ENCODE peak calls at places on chromosomes 6 and 20, in ten cellular contexts. One of them, this sample, is unnamed.

GRCh38 chr6:146673069-146673468 is 74.3 kb downstream of the ADGB start:
- DNase-seq in mesothelial cell of epicardium: no peak
- DNase-seq in HCEC 1CT: no peak
- DNase-seq in non-pigmented ciliary epithelial cell: no peak
- DNase-seq in dorsolateral prefrontal cortex: no peak
- DNase-seq in ACHN: no peak
- DNase-seq in brain microvascular endothelial cell: no peak
- DNase-seq in cardiac septum: no peak
- DNase-seq in mesendoderm: no peak
- DNase-seq in NCI-H1048: no peak
- DNase-seq in this sample: no peak

GRCh38 chr6:105193647-105194046 is 13.8 kb upstream of the POPDC3 start:
- DNase-seq in mesothelial cell of epicardium: no peak
- DNase-seq in HCEC 1CT: peak; percentile 83
- DNase-seq in non-pigmented ciliary epithelial cell: no peak
- DNase-seq in dorsolateral prefrontal cortex: no peak
- DNase-seq in ACHN: no peak
- DNase-seq in brain microvascular endothelial cell: no peak
- DNase-seq in cardiac septum: no peak
- DNase-seq in mesendoderm: no peak
- DNase-seq in NCI-H1048: no peak
- DNase-seq in this sample: no peak

GRCh38 chr6:71460933-71461332 is 172.3 kb downstream of the OGFRL1 start:
- DNase-seq in mesothelial cell of epicardium: no peak
- DNase-seq in HCEC 1CT: peak; percentile 79
- DNase-seq in non-pigmented ciliary epithelial cell: peak; percentile 52
- DNase-seq in dorsolateral prefrontal cortex: no peak
- DNase-seq in ACHN: no peak
- DNase-seq in brain microvascular endothelial cell: no peak
- DNase-seq in cardiac septum: no peak
- DNase-seq in mesendoderm: no peak
- DNase-seq in NCI-H1048: no peak
- DNase-seq in this sample: no peak

GRCh38 chr20:8183526-8183925 is 51.5 kb downstream of the PLCB1 start:
- DNase-seq in mesothelial cell of epicardium: no peak
- DNase-seq in HCEC 1CT: peak; percentile 67
- DNase-seq in non-pigmented ciliary epithelial cell: no peak
- DNase-seq in dorsolateral prefrontal cortex: no peak
- DNase-seq in ACHN: no peak
- DNase-seq in brain microvascular endothelial cell: peak; percentile 18
- DNase-seq in cardiac septum: no peak
- DNase-seq in mesendoderm: no peak
- DNase-seq in NCI-H1048: no peak
- DNase-seq in this sample: no peak

GRCh38 chr20:2149507-2149906 is 47.9 kb downstream of the STK35 start:
- DNase-seq in mesothelial cell of epicardium: no peak
- DNase-seq in HCEC 1CT: peak; percentile 27
- DNase-seq in non-pigmented ciliary epithelial cell: no peak
- DNase-seq in dorsolateral prefrontal cortex: no peak
- DNase-seq in ACHN: no peak
- DNase-seq in brain microvascular endothelial cell: no peak
- DNase-seq in cardiac septum: no peak
- DNase-seq in mesendoderm: no peak
- DNase-seq in NCI-H1048: no peak
- DNase-seq in this sample: no peak

GRCh38 chr6:57109905-57110304 is 19.9 kb downstream of the ZNF451 start:
- DNase-seq in mesothelial cell of epicardium: no peak
- DNase-seq in HCEC 1CT: no peak
- DNase-seq in non-pigmented ciliary epithelial cell: no peak
- DNase-seq in dorsolateral prefrontal cortex: no peak
- DNase-seq in ACHN: no peak
- DNase-seq in brain microvascular endothelial cell: no peak
- DNase-seq in cardiac septum: no peak
- DNase-seq in mesendoderm: no peak
- DNase-seq in NCI-H1048: no peak
- DNase-seq in this sample: no peak

GRCh38 chr6:13484138-13484708 is 3.2 kb downstream of the GFOD1 start:
- DNase-seq in mesothelial cell of epicardium: no peak
- DNase-seq in HCEC 1CT: no peak
- DNase-seq in non-pigmented ciliary epithelial cell: no peak
- DNase-seq in dorsolateral prefrontal cortex: no peak
- DNase-seq in ACHN: no peak
- DNase-seq in brain microvascular endothelial cell: no peak
- DNase-seq in cardiac septum: no peak
- DNase-seq in mesendoderm: no peak
- DNase-seq in NCI-H1048: no peak
- DNase-seq in this sample: no peak

GRCh38 chr6:75296811-75297779 is 12.5 kb upstream of the TMEM30A start:
- DNase-seq in mesothelial cell of epicardium: no peak
- DNase-seq in HCEC 1CT: peak; percentile 46
- DNase-seq in non-pigmented ciliary epithelial cell: no peak
- DNase-seq in dorsolateral prefrontal cortex: no peak
- DNase-seq in ACHN: peak; percentile 61
- DNase-seq in brain microvascular endothelial cell: no peak
- DNase-seq in cardiac septum: no peak
- DNase-seq in mesendoderm: peak; percentile 76
- DNase-seq in NCI-H1048: peak; percentile 8
- DNase-seq in this sample: peak; percentile 49

GRCh38 chr6:54419885-54420284 is 111.6 kb downstream of the TINAG start:
- DNase-seq in mesothelial cell of epicardium: no peak
- DNase-seq in HCEC 1CT: peak; percentile 90
- DNase-seq in non-pigmented ciliary epithelial cell: peak; percentile 89
- DNase-seq in dorsolateral prefrontal cortex: no peak
- DNase-seq in ACHN: peak; percentile 76
- DNase-seq in brain microvascular endothelial cell: peak; percentile 69
- DNase-seq in cardiac septum: no peak
- DNase-seq in mesendoderm: no peak
- DNase-seq in NCI-H1048: no peak
- DNase-seq in this sample: no peak

GRCh38 chr20:57407541-57407956 is 16.4 kb downstream of the RBM38 start:
- DNase-seq in mesothelial cell of epicardium: no peak
- DNase-seq in HCEC 1CT: no peak
- DNase-seq in non-pigmented ciliary epithelial cell: no peak
- DNase-seq in dorsolateral prefrontal cortex: no peak
- DNase-seq in ACHN: no peak
- DNase-seq in brain microvascular endothelial cell: no peak
- DNase-seq in cardiac septum: no peak
- DNase-seq in mesendoderm: no peak
- DNase-seq in NCI-H1048: no peak
- DNase-seq in this sample: no peak

GRCh38 chr6:11217360-11218076 is 14.9 kb downstream of the NEDD9 start:
- DNase-seq in mesothelial cell of epicardium: no peak
- DNase-seq in HCEC 1CT: no peak
- DNase-seq in non-pigmented ciliary epithelial cell: no peak
- DNase-seq in dorsolateral prefrontal cortex: no peak
- DNase-seq in ACHN: no peak
- DNase-seq in brain microvascular endothelial cell: no peak
- DNase-seq in cardiac septum: no peak
- DNase-seq in mesendoderm: peak; percentile 64
- DNase-seq in NCI-H1048: no peak
- DNase-seq in this sample: no peak

GRCh38 chr20:63025534-63026331 is 19.0 kb upstream of the BHLHE23 start:
- DNase-seq in mesothelial cell of epicardium: no peak
- DNase-seq in HCEC 1CT: no peak
- DNase-seq in non-pigmented ciliary epithelial cell: peak; percentile 1
- DNase-seq in dorsolateral prefrontal cortex: peak; percentile 55
- DNase-seq in ACHN: no peak
- DNase-seq in brain microvascular endothelial cell: peak; percentile 16
- DNase-seq in cardiac septum: no peak
- DNase-seq in mesendoderm: no peak
- DNase-seq in NCI-H1048: no peak
- DNase-seq in this sample: no peak

GRCh38 chr20:1422756-1423155 is 29.9 kb upstream of the FKBP1A start:
- DNase-seq in mesothelial cell of epicardium: no peak
- DNase-seq in HCEC 1CT: no peak
- DNase-seq in non-pigmented ciliary epithelial cell: no peak
- DNase-seq in dorsolateral prefrontal cortex: no peak
- DNase-seq in ACHN: no peak
- DNase-seq in brain microvascular endothelial cell: no peak
- DNase-seq in cardiac septum: no peak
- DNase-seq in mesendoderm: peak; percentile 90
- DNase-seq in NCI-H1048: no peak
- DNase-seq in this sample: no peak

GRCh38 chr6:85453490-85453889 is 3.6 kb downstream of the NT5E start:
- DNase-seq in mesothelial cell of epicardium: no peak
- DNase-seq in HCEC 1CT: no peak
- DNase-seq in non-pigmented ciliary epithelial cell: no peak
- DNase-seq in dorsolateral prefrontal cortex: no peak
- DNase-seq in ACHN: no peak
- DNase-seq in brain microvascular endothelial cell: no peak
- DNase-seq in cardiac septum: no peak
- DNase-seq in mesendoderm: no peak
- DNase-seq in NCI-H1048: no peak
- DNase-seq in this sample: no peak

GRCh38 chr6:135525550-135525949 is 28.0 kb upstream of the AHI1 start:
- DNase-seq in mesothelial cell of epicardium: no peak
- DNase-seq in HCEC 1CT: no peak
- DNase-seq in non-pigmented ciliary epithelial cell: no peak
- DNase-seq in dorsolateral prefrontal cortex: no peak
- DNase-seq in ACHN: no peak
- DNase-seq in brain microvascular endothelial cell: no peak
- DNase-seq in cardiac septum: no peak
- DNase-seq in mesendoderm: no peak
- DNase-seq in NCI-H1048: no peak
- DNase-seq in this sample: no peak

GRCh38 chr6:45479834-45480696 is 102.3 kb upstream of the SUPT3H start:
- DNase-seq in mesothelial cell of epicardium: no peak
- DNase-seq in HCEC 1CT: peak; percentile 80
- DNase-seq in non-pigmented ciliary epithelial cell: peak; percentile 57
- DNase-seq in dorsolateral prefrontal cortex: no peak
- DNase-seq in ACHN: no peak
- DNase-seq in brain microvascular endothelial cell: peak; percentile 75
- DNase-seq in cardiac septum: no peak
- DNase-seq in mesendoderm: no peak
- DNase-seq in NCI-H1048: no peak
- DNase-seq in this sample: peak; percentile 25

GRCh38 chr20:8997720-8998119 is 71.2 kb upstream of the PLCB4 start:
- DNase-seq in mesothelial cell of epicardium: no peak
- DNase-seq in HCEC 1CT: no peak
- DNase-seq in non-pigmented ciliary epithelial cell: no peak
- DNase-seq in dorsolateral prefrontal cortex: no peak
- DNase-seq in ACHN: no peak
- DNase-seq in brain microvascular endothelial cell: no peak
- DNase-seq in cardiac septum: no peak
- DNase-seq in mesendoderm: peak; percentile 32
- DNase-seq in NCI-H1048: no peak
- DNase-seq in this sample: no peak

GRCh38 chr6:160132776-160133338 is 11.2 kb downstream of the SLC22A1 start:
- DNase-seq in mesothelial cell of epicardium: no peak
- DNase-seq in HCEC 1CT: no peak
- DNase-seq in non-pigmented ciliary epithelial cell: no peak
- DNase-seq in dorsolateral prefrontal cortex: no peak
- DNase-seq in ACHN: no peak
- DNase-seq in brain microvascular endothelial cell: peak; percentile 25
- DNase-seq in cardiac septum: peak; percentile 64
- DNase-seq in mesendoderm: no peak
- DNase-seq in NCI-H1048: no peak
- DNase-seq in this sample: no peak

GRCh38 chr6:38804368-38804767 is 89.3 kb downstream of the DNAH8 start:
- DNase-seq in mesothelial cell of epicardium: no peak
- DNase-seq in HCEC 1CT: no peak
- DNase-seq in non-pigmented ciliary epithelial cell: no peak
- DNase-seq in dorsolateral prefrontal cortex: no peak
- DNase-seq in ACHN: no peak
- DNase-seq in brain microvascular endothelial cell: no peak
- DNase-seq in cardiac septum: no peak
- DNase-seq in mesendoderm: no peak
- DNase-seq in NCI-H1048: no peak
- DNase-seq in this sample: no peak

GRCh38 chr6:111922454-111923297 is 49.4 kb upstream of the FYN start:
- DNase-seq in mesothelial cell of epicardium: no peak
- DNase-seq in HCEC 1CT: peak; percentile 59
- DNase-seq in non-pigmented ciliary epithelial cell: no peak
- DNase-seq in dorsolateral prefrontal cortex: no peak
- DNase-seq in ACHN: no peak
- DNase-seq in brain microvascular endothelial cell: no peak
- DNase-seq in cardiac septum: no peak
- DNase-seq in mesendoderm: peak; percentile 27
- DNase-seq in NCI-H1048: no peak
- DNase-seq in this sample: no peak

GRCh38 chr6:154457881-154458284 is 52.6 kb downstream of the CNKSR3 start:
- DNase-seq in mesothelial cell of epicardium: no peak
- DNase-seq in HCEC 1CT: no peak
- DNase-seq in non-pigmented ciliary epithelial cell: no peak
- DNase-seq in dorsolateral prefrontal cortex: no peak
- DNase-seq in ACHN: no peak
- DNase-seq in brain microvascular endothelial cell: no peak
- DNase-seq in cardiac septum: no peak
- DNase-seq in mesendoderm: no peak
- DNase-seq in NCI-H1048: no peak
- DNase-seq in this sample: no peak

GRCh38 chr6:27743787-27744186 is 168.4 kb downstream of the OR2B2 start:
- DNase-seq in mesothelial cell of epicardium: no peak
- DNase-seq in HCEC 1CT: no peak
- DNase-seq in non-pigmented ciliary epithelial cell: no peak
- DNase-seq in dorsolateral prefrontal cortex: no peak
- DNase-seq in ACHN: no peak
- DNase-seq in brain microvascular endothelial cell: no peak
- DNase-seq in cardiac septum: no peak
- DNase-seq in mesendoderm: peak; percentile 44
- DNase-seq in NCI-H1048: no peak
- DNase-seq in this sample: no peak

GRCh38 chr6:30600576-30600975 is 16.5 kb downstream of the PPP1R10 start:
- DNase-seq in mesothelial cell of epicardium: no peak
- DNase-seq in HCEC 1CT: no peak
- DNase-seq in non-pigmented ciliary epithelial cell: no peak
- DNase-seq in dorsolateral prefrontal cortex: no peak
- DNase-seq in ACHN: no peak
- DNase-seq in brain microvascular endothelial cell: no peak
- DNase-seq in cardiac septum: no peak
- DNase-seq in mesendoderm: no peak
- DNase-seq in NCI-H1048: no peak
- DNase-seq in this sample: no peak

GRCh38 chr20:39025883-39026282 is 63.7 kb downstream of the DHX35 start:
- DNase-seq in mesothelial cell of epicardium: no peak
- DNase-seq in HCEC 1CT: no peak
- DNase-seq in non-pigmented ciliary epithelial cell: no peak
- DNase-seq in dorsolateral prefrontal cortex: no peak
- DNase-seq in ACHN: no peak
- DNase-seq in brain microvascular endothelial cell: no peak
- DNase-seq in cardiac septum: no peak
- DNase-seq in mesendoderm: no peak
- DNase-seq in NCI-H1048: no peak
- DNase-seq in this sample: no peak

GRCh38 chr20:32336918-32337347 is 21.2 kb upstream of the ASXL1 start:
- DNase-seq in mesothelial cell of epicardium: no peak
- DNase-seq in HCEC 1CT: peak; percentile 53
- DNase-seq in non-pigmented ciliary epithelial cell: no peak
- DNase-seq in dorsolateral prefrontal cortex: no peak
- DNase-seq in ACHN: peak; percentile 53
- DNase-seq in brain microvascular endothelial cell: no peak
- DNase-seq in cardiac septum: no peak
- DNase-seq in mesendoderm: peak; percentile 54
- DNase-seq in NCI-H1048: no peak
- DNase-seq in this sample: no peak

GRCh38 chr6:35663001-35663400 is 25.7 kb downstream of the FKBP5 start:
- DNase-seq in mesothelial cell of epicardium: no peak
- DNase-seq in HCEC 1CT: no peak
- DNase-seq in non-pigmented ciliary epithelial cell: no peak
- DNase-seq in dorsolateral prefrontal cortex: no peak
- DNase-seq in ACHN: no peak
- DNase-seq in brain microvascular endothelial cell: no peak
- DNase-seq in cardiac septum: no peak
- DNase-seq in mesendoderm: peak; percentile 28
- DNase-seq in NCI-H1048: no peak
- DNase-seq in this sample: no peak

GRCh38 chr6:105045546-105045945 is 88.6 kb downstream of the LIN28B start:
- DNase-seq in mesothelial cell of epicardium: no peak
- DNase-seq in HCEC 1CT: peak; percentile 84
- DNase-seq in non-pigmented ciliary epithelial cell: peak; percentile 55
- DNase-seq in dorsolateral prefrontal cortex: no peak
- DNase-seq in ACHN: no peak
- DNase-seq in brain microvascular endothelial cell: peak; percentile 48
- DNase-seq in cardiac septum: no peak
- DNase-seq in mesendoderm: no peak
- DNase-seq in NCI-H1048: no peak
- DNase-seq in this sample: no peak

GRCh38 chr6:106128981-106129761 is 43.0 kb downstream of the PRDM1 start:
- DNase-seq in mesothelial cell of epicardium: no peak
- DNase-seq in HCEC 1CT: peak; percentile 67
- DNase-seq in non-pigmented ciliary epithelial cell: peak; percentile 49
- DNase-seq in dorsolateral prefrontal cortex: no peak
- DNase-seq in ACHN: no peak
- DNase-seq in brain microvascular endothelial cell: peak; percentile 50
- DNase-seq in cardiac septum: no peak
- DNase-seq in mesendoderm: no peak
- DNase-seq in NCI-H1048: peak; percentile 84
- DNase-seq in this sample: no peak

This sample was measured in GM06990.